ENCODE peak calls at places on chromosomes 3 and 15, in seven cellular contexts. B is AG09309, W is psoas muscle, R is tibial nerve, L is A549, F is epithelial cell of esophagus, G is cardiac fibroblast. Q is an unnamed sample.
A peak's percentile ranks its signal among the peaks of the same experiment; 100 is the strongest.

GRCh38 chr3:46702246-46703012 is 1.2 kb downstream of the TMIE start:
- DNase-seq in W (peak; percentile 49), G (no peak), F (no peak), B (no peak), R (no peak), L (no peak), Q (no peak)

GRCh38 chr3:151895881-151896661 is 22.6 kb downstream of the SUCNR1 start:
- DNase-seq in F (no peak), B (no peak), G (peak; percentile 34), R (no peak), L (no peak), W (no peak), Q (no peak)

GRCh38 chr3:47333907-47334306 is 46.9 kb upstream of the PTPN23 start:
- DNase-seq in W (no peak), R (no peak), F (no peak), B (no peak), L (no peak), G (no peak), Q (no peak)

GRCh38 chr3:15892828-15893227 is 95.0 kb upstream of the ANKRD28 start:
- DNase-seq in G (no peak), L (no peak), W (no peak), F (peak; percentile 7), R (no peak), B (no peak), Q (peak; percentile 55)

GRCh38 chr15:88651293-88651692 is 12.5 kb downstream of the ISG20 start:
- DNase-seq in W (no peak), F (no peak), B (no peak), L (no peak), R (no peak), G (no peak), Q (no peak)

GRCh38 chr3:194976049-194976451 is 290.4 kb downstream of the FAM43A start:
- DNase-seq in W (no peak), R (no peak), B (no peak), L (no peak), G (no peak), F (no peak), Q (no peak)

GRCh38 chr3:127485396-127486170 is 105.0 kb downstream of the TPRA1 start:
- DNase-seq in W (no peak), R (no peak), G (no peak), L (no peak), B (no peak), F (no peak), Q (no peak)

GRCh38 chr3:127674099-127674792 is 1.5 kb downstream of the ABTB1 start:
- DNase-seq in G (no peak), F (no peak), L (no peak), B (no peak), R (peak; percentile 9), W (peak; percentile 51), Q (no peak)

GRCh38 chr3:155252021-155252420 is 41.5 kb downstream of the STRIT1 start:
- DNase-seq in L (no peak), W (no peak), F (no peak), G (no peak), R (no peak), B (no peak), Q (no peak)

GRCh38 chr3:24160424-24160823 is 215.3 kb downstream of the NR1D2 start:
- DNase-seq in W (no peak), L (no peak), B (no peak), F (peak; percentile 34), R (no peak), G (peak; percentile 45), Q (peak; percentile 61)

GRCh38 chr3:120506828-120507774 is 56.3 kb upstream of the FSTL1 start:
- DNase-seq in R (peak; percentile 26), G (peak; percentile 73), B (no peak), L (peak; percentile 40), W (no peak), F (peak; percentile 77), Q (peak; percentile 72)

GRCh38 chr3:173396191-173397041 is 1.1 kb upstream of the NLGN1 start:
- DNase-seq in F (peak; percentile 13), L (no peak), B (no peak), G (peak; percentile 5), R (no peak), W (no peak), Q (peak; percentile 44)

GRCh38 chr3:18290130-18290529 is 135.0 kb downstream of the SATB1 start:
- DNase-seq in L (no peak), F (no peak), G (no peak), W (no peak), R (no peak), B (no peak), Q (no peak)

GRCh38 chr3:40763812-40764211 is 239.1 kb downstream of the ZNF621 start:
- DNase-seq in G (no peak), R (no peak), B (no peak), F (no peak), L (no peak), W (no peak), Q (no peak)

GRCh38 chr3:139537325-139537724 is 2.2 kb downstream of the RBP1 start:
- DNase-seq in G (no peak), W (no peak), R (no peak), F (peak; percentile 90), L (no peak), B (no peak), Q (peak; percentile 27)

GRCh38 chr3:69962053-69962452 is 37.5 kb upstream of the SAMMSON start:
- DNase-seq in B (no peak), F (no peak), R (no peak), L (no peak), G (no peak), W (no peak), Q (no peak)

GRCh38 chr15:75068748-75069147 is 45.4 kb downstream of the PPCDC start:
- DNase-seq in L (no peak), B (no peak), W (no peak), R (no peak), F (no peak), G (no peak), Q (no peak)

GRCh38 chr15:67039349-67040075 is 25.9 kb upstream of the SMAD3 start:
- DNase-seq in B (no peak), W (no peak), G (no peak), R (no peak), F (peak; percentile 96), L (no peak), Q (no peak)

GRCh38 chr3:48320994-48321393 is 12.5 kb downstream of the SPINK8 start:
- DNase-seq in L (no peak), G (no peak), F (no peak), W (no peak), R (no peak), B (no peak), Q (no peak)

GRCh38 chr3:124685481-124685880 is 44.8 kb upstream of the UMPS start:
- DNase-seq in G (no peak), B (no peak), W (no peak), R (no peak), L (no peak), F (peak; percentile 92), Q (peak; percentile 34)

GRCh38 chr3:141482250-141482937 is 4.4 kb upstream of the RASA2 start:
- DNase-seq in L (peak; percentile 75), F (peak; percentile 85), G (peak; percentile 83), W (no peak), B (peak; percentile 72), R (no peak), Q (peak; percentile 96)

GRCh38 chr15:70892912-70893560 is 410 bp downstream of the LRRC49 start:
- DNase-seq in W (no peak), R (no peak), G (peak; percentile 83), F (peak; percentile 71), B (no peak), L (peak; percentile 40), Q (peak; percentile 66)

GRCh38 chr3:84692261-84692660 is 266.5 kb upstream of the CADM2 start:
- DNase-seq in W (no peak), G (no peak), R (no peak), F (peak; percentile 6), L (no peak), B (no peak), Q (no peak)

GRCh38 chr3:59978979-59979378 is 929.2 kb upstream of the CFAP20DC start:
- DNase-seq in W (no peak), F (no peak), B (no peak), R (no peak), G (no peak), L (no peak), Q (no peak)

GRCh38 chr15:84921121-84921520 is 36.7 kb downstream of the SLC28A1 start:
- DNase-seq in R (no peak), F (no peak), L (no peak), W (no peak), G (no peak), B (no peak), Q (no peak)

GRCh38 chr3:159616234-159616825 is 372.3 kb upstream of the IL12A start:
- DNase-seq in B (no peak), F (peak; percentile 61), R (no peak), G (peak; percentile 64), L (peak; percentile 34), W (no peak), Q (peak; percentile 78)
- TF ChIP-seq CTCF in B (peak; percentile 76), F (peak; percentile 78), R (peak; percentile 17), G (peak; percentile 68), L (peak; percentile 67), W (peak; percentile 44), Q (peak; percentile 69)

GRCh38 chr3:132344666-132345280 is 27.6 kb downstream of the ACP3 start:
- DNase-seq in R (no peak), L (no peak), F (peak; percentile 78), W (no peak), B (no peak), G (no peak), Q (peak; percentile 34)
- H3K4me3 ChIP-seq in R (no peak overlapping the region), L (no peak overlapping the region), F (no peak overlapping the region), W (no peak overlapping the region), B (no peak overlapping the region), G (no peak overlapping the region), Q (no peak overlapping the region)

GRCh38 chr15:45802140-45802539 is 167.3 kb downstream of the SQOR start:
- DNase-seq in B (no peak), L (no peak), R (no peak), W (no peak), F (no peak), G (no peak), Q (no peak)
- TF ChIP-seq CTCF in B (no peak), L (no peak), R (no peak), W (no peak), F (peak; percentile 13), G (no peak), Q (no peak)

GRCh38 chr3:186193534-186194450 is 84.9 kb upstream of the ETV5 start:
- DNase-seq in R (no peak), W (no peak), B (no peak), L (no peak), F (no peak), G (no peak), Q (no peak)
- H3K4me3 ChIP-seq in R (peak overlapping the region; percentile 18), W (peak overlapping the region; percentile 54), B (no peak overlapping the region), L (no peak overlapping the region), F (peak overlapping the region; percentile 5), G (no peak overlapping the region), Q (no peak overlapping the region)

DNA sequence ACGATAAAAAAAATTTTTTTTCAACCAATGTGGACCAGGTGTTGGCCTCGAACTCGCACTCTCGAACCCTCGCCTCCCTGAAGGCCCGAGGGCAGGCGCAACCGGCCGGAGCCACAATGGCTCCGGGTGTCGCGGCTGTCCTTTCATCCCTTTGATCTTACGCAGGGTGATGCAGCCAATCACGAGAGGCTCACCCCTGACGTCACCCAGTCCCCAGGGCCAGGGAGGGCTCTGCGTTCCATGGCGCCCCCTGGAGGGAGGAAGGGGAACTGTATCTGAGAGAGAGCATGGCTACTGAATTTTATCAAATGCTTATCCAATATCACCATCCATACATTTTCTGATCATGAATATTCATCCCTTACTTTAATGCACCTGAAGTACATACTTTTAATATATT is 15.4 kb upstream of the GMNC start:
- DNase-seq in W (no peak), B (no peak), R (no peak), L (no peak), G (no peak), F (no peak), Q (no peak)
- TF ChIP-seq CTCF in W (peak; percentile 8), B (no peak), R (no peak), L (no peak), G (peak; percentile 30), F (peak; percentile 36), Q (peak; percentile 13)

GRCh38 chr3:171206283-171206682 is 179.8 kb upstream of the SLC2A2 start:
- DNase-seq in B (no peak), F (peak; percentile 24), W (no peak), G (no peak), R (no peak), L (no peak), Q (no peak)
- H3K4me3 ChIP-seq in B (no peak overlapping the region), F (no peak overlapping the region), W (no peak overlapping the region), G (no peak overlapping the region), R (no peak overlapping the region), L (no peak overlapping the region), Q (no peak overlapping the region)